ENCODE peak calls at places on chromosomes 12 and 14, in six cellular contexts. One of them, this sample, is unnamed.

GRCh38 chr12:114416028-114416427 is 10.1 kb upstream of the TBX5 start:
- DNase-seq in nephron progenitor cell: no peak
- DNase-seq in NCI-H2081: no peak
- DNase-seq in psoas muscle: no peak
- DNase-seq in activated naive CD4-positive, alpha-beta T cell treated with anti-CD3 and anti-CD28 coated beads for 36 hours: no peak
- DNase-seq in AG04449: no peak
- DNase-seq in this sample: no peak

GRCh38 chr14:54809767-54810166 is 92.9 kb downstream of the GCH1 start:
- DNase-seq in nephron progenitor cell: no peak
- DNase-seq in NCI-H2081: no peak
- DNase-seq in psoas muscle: no peak
- DNase-seq in activated naive CD4-positive, alpha-beta T cell treated with anti-CD3 and anti-CD28 coated beads for 36 hours: peak; percentile 7
- DNase-seq in AG04449: no peak
- DNase-seq in this sample: no peak

GRCh38 chr12:54378791-54379400 is 5.6 kb downstream of the ZNF385A start:
- DNase-seq in nephron progenitor cell: peak; percentile 87
- DNase-seq in NCI-H2081: peak; percentile 35
- DNase-seq in psoas muscle: peak; percentile 84
- DNase-seq in activated naive CD4-positive, alpha-beta T cell treated with anti-CD3 and anti-CD28 coated beads for 36 hours: no peak
- DNase-seq in AG04449: no peak
- DNase-seq in this sample: peak; percentile 72

GRCh38 chr12:104991565-104992128 is 5.5 kb downstream of the NOPCHAP1 start:
- DNase-seq in nephron progenitor cell: no peak
- DNase-seq in NCI-H2081: peak; percentile 18
- DNase-seq in psoas muscle: no peak
- DNase-seq in activated naive CD4-positive, alpha-beta T cell treated with anti-CD3 and anti-CD28 coated beads for 36 hours: no peak
- DNase-seq in AG04449: no peak
- DNase-seq in this sample: no peak

GRCh38 chr12:126268222-126268621 is 1203.0 kb downstream of the AACS start:
- DNase-seq in nephron progenitor cell: no peak
- DNase-seq in NCI-H2081: no peak
- DNase-seq in psoas muscle: no peak
- DNase-seq in activated naive CD4-positive, alpha-beta T cell treated with anti-CD3 and anti-CD28 coated beads for 36 hours: no peak
- DNase-seq in AG04449: no peak
- DNase-seq in this sample: no peak

GRCh38 chr12:14247166-14247565 is 118.3 kb upstream of the ATF7IP start:
- DNase-seq in nephron progenitor cell: no peak
- DNase-seq in NCI-H2081: no peak
- DNase-seq in psoas muscle: no peak
- DNase-seq in activated naive CD4-positive, alpha-beta T cell treated with anti-CD3 and anti-CD28 coated beads for 36 hours: no peak
- DNase-seq in AG04449: no peak
- DNase-seq in this sample: no peak

GRCh38 chr12:6925543-6926279 is 2.0 kb upstream of the ATN1 start:
- DNase-seq in nephron progenitor cell: peak; percentile 47
- DNase-seq in NCI-H2081: peak; percentile 53
- DNase-seq in psoas muscle: peak; percentile 81
- DNase-seq in activated naive CD4-positive, alpha-beta T cell treated with anti-CD3 and anti-CD28 coated beads for 36 hours: no peak
- DNase-seq in AG04449: peak; percentile 70
- DNase-seq in this sample: peak; percentile 79

GRCh38 chr14:33707751-33708150 is 243.1 kb downstream of the EGLN3 start:
- DNase-seq in nephron progenitor cell: no peak
- DNase-seq in NCI-H2081: no peak
- DNase-seq in psoas muscle: no peak
- DNase-seq in activated naive CD4-positive, alpha-beta T cell treated with anti-CD3 and anti-CD28 coated beads for 36 hours: no peak
- DNase-seq in AG04449: no peak
- DNase-seq in this sample: no peak

GRCh38 chr14:36129181-36129580 is 47.3 kb downstream of the PTCSC3 start:
- DNase-seq in nephron progenitor cell: peak; percentile 5
- DNase-seq in NCI-H2081: no peak
- DNase-seq in psoas muscle: no peak
- DNase-seq in activated naive CD4-positive, alpha-beta T cell treated with anti-CD3 and anti-CD28 coated beads for 36 hours: no peak
- DNase-seq in AG04449: no peak
- DNase-seq in this sample: no peak

GRCh38 chr12:59193476-59194050 is 273.3 kb upstream of the LRIG3 start:
- DNase-seq in nephron progenitor cell: no peak
- DNase-seq in NCI-H2081: no peak
- DNase-seq in psoas muscle: no peak
- DNase-seq in activated naive CD4-positive, alpha-beta T cell treated with anti-CD3 and anti-CD28 coated beads for 36 hours: no peak
- DNase-seq in AG04449: no peak
- DNase-seq in this sample: no peak

GRCh38 chr14:30267141-30267540 is 291.8 kb upstream of the G2E3 start:
- DNase-seq in nephron progenitor cell: no peak
- DNase-seq in NCI-H2081: no peak
- DNase-seq in psoas muscle: no peak
- DNase-seq in activated naive CD4-positive, alpha-beta T cell treated with anti-CD3 and anti-CD28 coated beads for 36 hours: no peak
- DNase-seq in AG04449: no peak
- DNase-seq in this sample: no peak

GRCh38 chr14:67815573-67816235 is 686 bp downstream of the ZFYVE26 start:
- DNase-seq in nephron progenitor cell: no peak
- DNase-seq in NCI-H2081: no peak
- DNase-seq in psoas muscle: no peak
- DNase-seq in activated naive CD4-positive, alpha-beta T cell treated with anti-CD3 and anti-CD28 coated beads for 36 hours: no peak
- DNase-seq in AG04449: no peak
- DNase-seq in this sample: no peak

GRCh38 chr14:90682615-90683014 is 133.6 kb downstream of the TTC7B start:
- DNase-seq in nephron progenitor cell: no peak
- DNase-seq in NCI-H2081: no peak
- DNase-seq in psoas muscle: no peak
- DNase-seq in activated naive CD4-positive, alpha-beta T cell treated with anti-CD3 and anti-CD28 coated beads for 36 hours: no peak
- DNase-seq in AG04449: no peak
- DNase-seq in this sample: no peak